ENCODE peak calls at places on chromosomes 6 and 20, in five cellular contexts. One of them, this sample, is unnamed.

GRCh38 chr6:164967102-164967501 is 342.3 kb downstream of the C6orf118 start:
- DNase-seq in RWPE1: no peak
- DNase-seq in AG09309: no peak
- DNase-seq in GM20000: no peak
- DNase-seq in upper lobe of right lung: no peak
- DNase-seq in this sample: no peak

GRCh38 chr6:67629268-67629667 is 1005.8 kb upstream of the ADGRB3 start:
- DNase-seq in upper lobe of right lung: no peak
- DNase-seq in GM20000: no peak
- DNase-seq in AG09309: no peak
- DNase-seq in RWPE1: no peak
- DNase-seq in this sample: no peak

GRCh38 chr6:111727798-111728197 is 122.1 kb upstream of the TRAF3IP2 start:
- DNase-seq in AG09309: no peak
- DNase-seq in GM20000: no peak
- DNase-seq in RWPE1: no peak
- DNase-seq in upper lobe of right lung: no peak
- DNase-seq in this sample: no peak

GRCh38 chr6:140586426-140587061 is 1212.1 kb upstream of the CITED2 start:
- DNase-seq in RWPE1: no peak
- DNase-seq in upper lobe of right lung: no peak
- DNase-seq in GM20000: peak
- DNase-seq in AG09309: no peak
- DNase-seq in this sample: no peak

GRCh38 chr6:39202166-39202565 is 27.1 kb downstream of the KCNK5 start:
- DNase-seq in GM20000: no peak
- DNase-seq in AG09309: no peak
- DNase-seq in upper lobe of right lung: no peak
- DNase-seq in RWPE1: no peak
- DNase-seq in this sample: no peak

GRCh38 chr6:109279628-109280027 is 102.6 kb downstream of the CD164 start:
- DNase-seq in RWPE1: no peak
- DNase-seq in upper lobe of right lung: no peak
- DNase-seq in AG09309: no peak
- DNase-seq in GM20000: no peak
- DNase-seq in this sample: no peak

GRCh38 chr6:1670711-1671462 is 61.2 kb downstream of the FOXC1 start:
- DNase-seq in upper lobe of right lung: no peak
- DNase-seq in RWPE1: peak
- DNase-seq in GM20000: no peak
- DNase-seq in AG09309: no peak
- DNase-seq in this sample: no peak

GRCh38 chr6:101779051-101779844 is 385.7 kb downstream of the GRIK2 start:
- DNase-seq in GM20000: no peak
- DNase-seq in upper lobe of right lung: no peak
- DNase-seq in RWPE1: no peak
- DNase-seq in AG09309: no peak
- DNase-seq in this sample: no peak

GRCh38 chr6:160509610-160510009 is 154.5 kb downstream of the LPA start:
- DNase-seq in RWPE1: no peak
- DNase-seq in GM20000: no peak
- DNase-seq in AG09309: no peak
- DNase-seq in upper lobe of right lung: no peak
- DNase-seq in this sample: no peak

GRCh38 chr20:5654557-5654956 is 95.6 kb upstream of the SHLD1 start:
- DNase-seq in AG09309: peak
- DNase-seq in upper lobe of right lung: no peak
- DNase-seq in RWPE1: peak
- DNase-seq in GM20000: no peak
- DNase-seq in this sample: no peak

GRCh38 chr6:8982659-8983058 is 547.3 kb upstream of the SLC35B3 start:
- DNase-seq in AG09309: no peak
- DNase-seq in RWPE1: no peak
- DNase-seq in GM20000: no peak
- DNase-seq in upper lobe of right lung: no peak
- DNase-seq in this sample: no peak

DNA sequence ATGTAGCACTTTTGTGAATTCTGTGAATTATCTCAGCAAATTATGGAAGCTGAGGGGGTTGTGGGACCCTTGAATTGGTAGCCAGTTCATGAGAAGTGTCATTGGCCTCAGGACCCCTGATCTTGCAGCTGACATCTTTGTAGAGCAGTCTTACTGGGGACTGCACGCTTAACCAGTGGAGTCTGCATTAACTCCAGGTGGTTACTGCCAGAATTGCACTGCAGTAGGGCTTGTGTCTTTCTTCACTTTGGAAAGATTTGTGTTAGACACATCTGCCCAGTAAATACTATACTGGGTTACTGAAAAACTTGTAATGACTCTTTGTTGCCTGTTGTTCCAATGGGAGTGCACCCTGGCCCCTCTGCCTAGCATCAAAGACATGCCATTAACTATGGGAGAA is 21.2 kb upstream of the CDKN1A start:
- DNase-seq in GM20000: no peak
- DNase-seq in AG09309: no peak
- DNase-seq in RWPE1: no peak
- DNase-seq in upper lobe of right lung: no peak
- DNase-seq in this sample: no peak
- TF ChIP-seq CTCF in GM20000: no peak
- TF ChIP-seq CTCF in AG09309: no peak
- TF ChIP-seq CTCF in RWPE1: no peak
- TF ChIP-seq CTCF in upper lobe of right lung: no peak
- TF ChIP-seq CTCF in this sample: no peak

GRCh38 chr20:15267935-15268334 is 930.5 kb upstream of the FLRT3 start:
- DNase-seq in AG09309: no peak
- DNase-seq in upper lobe of right lung: no peak
- DNase-seq in RWPE1: no peak
- DNase-seq in GM20000: peak
- DNase-seq in this sample: no peak

GRCh38 chr20:15265910-15266309 is 928.5 kb upstream of the FLRT3 start:
- DNase-seq in GM20000: no peak
- DNase-seq in AG09309: no peak
- DNase-seq in RWPE1: no peak
- DNase-seq in upper lobe of right lung: no peak
- DNase-seq in this sample: no peak
- TF ChIP-seq CTCF in GM20000: no peak
- TF ChIP-seq CTCF in AG09309: no peak
- TF ChIP-seq CTCF in RWPE1: no peak
- TF ChIP-seq CTCF in upper lobe of right lung: no peak
- TF ChIP-seq CTCF in this sample: no peak

GRCh38 chr20:22819784-22820183 is 215.3 kb upstream of the SSTR4 start:
- DNase-seq in GM20000: no peak
- DNase-seq in AG09309: no peak
- DNase-seq in RWPE1: no peak
- DNase-seq in upper lobe of right lung: no peak
- DNase-seq in this sample: no peak
- TF ChIP-seq CTCF in GM20000: no peak
- TF ChIP-seq CTCF in AG09309: no peak
- TF ChIP-seq CTCF in RWPE1: no peak
- TF ChIP-seq CTCF in upper lobe of right lung: no peak
- TF ChIP-seq CTCF in this sample: no peak

DNA sequence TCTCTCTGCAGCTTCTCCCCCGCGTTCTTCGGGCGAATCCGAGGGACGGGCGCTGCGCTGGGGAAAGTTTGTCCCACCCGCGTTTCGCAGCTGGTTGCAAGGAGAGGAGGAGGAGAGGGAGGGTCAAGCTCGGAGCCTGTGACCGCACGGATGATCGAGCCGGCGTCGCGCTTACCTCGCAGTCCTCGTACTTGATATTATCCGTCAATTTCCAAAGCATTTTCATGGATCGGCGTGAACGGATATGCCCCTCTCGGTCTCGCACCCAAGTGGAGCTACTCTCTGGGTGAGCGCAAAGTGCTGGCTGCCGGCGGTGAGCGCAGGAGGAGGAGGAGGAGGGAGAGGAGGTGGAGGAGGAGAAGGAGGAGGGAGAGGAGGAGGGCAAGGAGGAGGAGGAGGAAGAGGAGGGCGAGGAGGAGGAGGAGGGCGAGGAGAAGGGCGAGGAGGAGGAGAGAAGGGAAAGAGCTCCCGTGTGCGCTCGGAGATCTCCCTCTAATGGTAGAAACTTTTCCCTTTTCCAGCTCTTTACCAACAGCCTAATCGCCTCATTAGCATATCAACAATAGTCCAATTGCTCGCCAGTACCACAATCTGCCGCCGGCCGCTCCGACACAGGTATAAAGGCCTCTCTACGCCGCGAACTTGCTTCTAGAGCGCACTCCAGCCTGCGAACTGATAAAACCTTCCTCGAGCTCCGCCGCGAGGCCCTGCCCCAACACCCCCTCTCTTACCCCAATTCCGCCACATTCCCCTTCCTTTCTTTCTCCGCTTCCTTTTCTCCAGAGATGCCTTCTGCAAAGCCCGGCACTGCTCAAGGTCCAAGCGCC is at the start of gene TFAP2A:
- DNase-seq in GM20000: no peak
- DNase-seq in RWPE1: peak
- DNase-seq in upper lobe of right lung: no peak
- DNase-seq in AG09309: no peak
- DNase-seq in this sample: no peak
- TF ChIP-seq CTCF in GM20000: no peak
- TF ChIP-seq CTCF in RWPE1: peak
- TF ChIP-seq CTCF in upper lobe of right lung: no peak
- TF ChIP-seq CTCF in AG09309: peak
- TF ChIP-seq CTCF in this sample: no peak

DNA sequence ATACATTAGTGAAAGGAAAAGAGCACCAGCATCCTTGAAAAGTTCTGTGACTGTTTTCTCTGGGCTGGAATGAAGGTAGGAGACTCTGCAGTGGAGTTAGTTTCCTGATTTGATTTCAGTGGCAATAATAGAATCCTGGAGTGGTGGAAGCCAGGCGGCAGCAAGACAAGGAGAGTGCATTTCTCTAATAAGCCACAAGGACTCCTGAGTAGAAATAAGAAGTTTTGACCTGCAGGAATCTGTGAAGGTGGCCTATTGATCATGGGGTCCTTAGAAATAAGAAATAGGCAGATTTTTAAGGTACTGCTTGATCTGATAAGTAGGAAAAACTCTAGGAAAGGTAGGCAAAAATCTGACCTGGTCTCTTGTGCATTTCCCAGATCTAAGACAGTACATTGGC is 68.4 kb upstream of the ELOVL5 start:
- DNase-seq in GM20000: no peak
- DNase-seq in RWPE1: no peak
- DNase-seq in AG09309: no peak
- DNase-seq in upper lobe of right lung: no peak
- DNase-seq in this sample: no peak
- TF ChIP-seq CTCF in GM20000: no peak
- TF ChIP-seq CTCF in RWPE1: no peak
- TF ChIP-seq CTCF in AG09309: no peak
- TF ChIP-seq CTCF in upper lobe of right lung: no peak
- TF ChIP-seq CTCF in this sample: no peak

DNA sequence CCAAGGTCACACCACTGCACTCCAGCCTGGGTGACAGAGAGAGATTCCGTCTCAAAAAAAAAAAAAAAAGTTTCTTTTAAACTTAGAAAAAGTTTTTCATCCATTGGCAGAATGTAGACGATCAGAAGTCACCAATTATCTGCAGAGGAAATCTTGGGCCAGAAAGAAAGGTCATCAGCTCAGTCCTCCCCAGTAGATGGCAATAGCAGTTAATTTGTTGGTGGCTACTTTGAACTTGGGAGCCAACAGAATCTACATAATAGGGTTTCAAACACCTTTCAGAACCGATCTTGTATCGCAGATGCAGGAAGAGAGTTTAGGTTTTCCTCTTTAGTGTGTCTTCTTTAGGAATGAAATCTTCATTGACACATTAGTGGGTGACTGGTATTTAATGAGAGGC is 41.7 kb downstream of the LBP start:
- DNase-seq in upper lobe of right lung: no peak
- DNase-seq in RWPE1: no peak
- DNase-seq in AG09309: no peak
- DNase-seq in GM20000: no peak
- DNase-seq in this sample: no peak
- TF ChIP-seq CTCF in upper lobe of right lung: no peak
- TF ChIP-seq CTCF in RWPE1: no peak
- TF ChIP-seq CTCF in AG09309: no peak
- TF ChIP-seq CTCF in GM20000: no peak
- TF ChIP-seq CTCF in this sample: no peak

This sample was measured in coronary artery.